ENCODE peak calls at places on chromosomes 5 and 9, in six cellular contexts. Y is endothelial cell, G is GDM1, Q is thoracic aorta, U is memory B cell, L is NCI-H1105 treated with DMSO at 0.1 percent for 48 hours. A is an unnamed sample.

GRCh38 chr5:134511796-134512660 is 13.4 kb upstream of the JADE2 start:
- DNase-seq in Y (no peak), G (no peak), Q (no peak), U (no peak), L (no peak), A (no peak)

GRCh38 chr5:149807614-149808013 is 77.5 kb downstream of the PPARGC1B start:
- DNase-seq in Y (no peak), G (no peak), Q (no peak), U (no peak), L (no peak), A (no peak)

GRCh38 chr9:126474201-126474765 is 139.4 kb upstream of the LMX1B start:
- DNase-seq in Y (no peak), G (no peak), Q (no peak), U (no peak), L (no peak), A (no peak)

GRCh38 chr5:113299591-113299990 is 135.2 kb downstream of the TSSK1B start:
- DNase-seq in Y (no peak), G (no peak), Q (no peak), U (no peak), L (no peak), A (no peak)

GRCh38 chr9:10562581-10563343 is 50.0 kb downstream of the PTPRD start:
- DNase-seq in Y (no peak), G (no peak), Q (no peak), U (no peak), L (no peak), A (peak; percentile 89)

GRCh38 chr5:68279960-68280359 is 64.4 kb downstream of the PIK3R1 start:
- DNase-seq in Y (no peak), G (no peak), Q (no peak), U (no peak), L (no peak), A (no peak)

GRCh38 chr5:167644619-167645018 is 646.8 kb upstream of the WWC1 start:
- DNase-seq in Y (no peak), G (no peak), Q (no peak), U (no peak), L (no peak), A (no peak)

GRCh38 chr9:34547960-34548603 is 25.3 kb upstream of the ENHO start:
- DNase-seq in Y (peak; percentile 88), G (no peak), Q (no peak), U (no peak), L (no peak), A (no peak)

GRCh38 chr9:93064392-93065124 is 6.1 kb downstream of the SUSD3 start:
- DNase-seq in Y (no peak), G (peak; percentile 94), Q (no peak), U (peak; percentile 65), L (no peak), A (no peak)